ENCODE peak calls at places on chromosomes 3 and 15, in six cellular contexts. Z is colonic mucosa, V is lung, B is bronchial epithelial cell, R is mammary epithelial cell, P is psoas muscle. T is an unnamed sample. For H3K36me3, the result is how much of the 10 kb centered on the place peaks cover.

GRCh38 chr3:54891540-54891897 is 36.3 kb downstream of the LRTM1 start:
- DNase-seq in V (peak), Z (peak), P (peak), B (peak), R (peak), T (peak)

GRCh38 chr3:177711637-177712036 is 514.4 kb upstream of the TBL1XR1 start:
- DNase-seq in P (no peak), V (no peak), Z (no peak), R (no peak), B (no peak), T (no peak)

GRCh38 chr15:38996111-38996541 is 431.5 kb upstream of the RASGRP1 start:
- DNase-seq in V (no peak), R (peak), Z (no peak), B (peak), P (no peak), T (peak)

GRCh38 chr3:58072046-58072445 is 63.8 kb downstream of the FLNB start:
- DNase-seq in B (peak), Z (no peak), V (no peak), R (no peak), P (no peak), T (no peak)

GRCh38 chr3:37569991-37570390 is 291.7 kb upstream of the CTDSPL start:
- DNase-seq in R (no peak), Z (no peak), B (no peak), V (no peak), P (no peak), T (no peak)

GRCh38 chr3:156463123-156463522 is 91.8 kb downstream of the SSR3 start:
- DNase-seq in V (no peak), R (no peak), P (no peak), Z (no peak), B (no peak), T (no peak)

GRCh38 chr3:101926594-101927105 is 77.3 kb downstream of the NFKBIZ start:
- DNase-seq in R (peak), B (peak), Z (no peak), P (no peak), V (no peak), T (no peak)

GRCh38 chr3:173257797-173258196 is 116.8 kb upstream of the SPATA16 start:
- DNase-seq in R (peak), P (no peak), V (no peak), Z (no peak), B (peak), T (no peak)

GRCh38 chr15:57213783-57214366 is 162.4 kb upstream of the CGNL1 start:
- DNase-seq in B (peak), P (no peak), V (no peak), Z (no peak), R (peak), T (no peak)

GRCh38 chr3:169658311-169658931 is 5.1 kb downstream of the MECOM start:
- DNase-seq in Z (no peak), P (no peak), B (peak), V (peak), R (no peak), T (no peak)

GRCh38 chr3:185502987-185503386 is 4.2 kb upstream of the TMEM41A start:
- DNase-seq in Z (no peak), V (no peak), R (no peak), B (no peak), P (no peak), T (no peak)
- TF ChIP-seq CTCF in Z (no peak), V (no peak), R (no peak), B (no peak), P (no peak), T (no peak)

GRCh38 chr3:180898572-180898971 is 13.9 kb upstream of the FXR1 start:
- DNase-seq in P (no peak), R (no peak), V (no peak), Z (no peak), B (no peak), T (no peak)
- H3K36me3 ChIP-seq in P (under half), R (under half), V (under half), Z (under half), B (under half), T (under half)

DNA sequence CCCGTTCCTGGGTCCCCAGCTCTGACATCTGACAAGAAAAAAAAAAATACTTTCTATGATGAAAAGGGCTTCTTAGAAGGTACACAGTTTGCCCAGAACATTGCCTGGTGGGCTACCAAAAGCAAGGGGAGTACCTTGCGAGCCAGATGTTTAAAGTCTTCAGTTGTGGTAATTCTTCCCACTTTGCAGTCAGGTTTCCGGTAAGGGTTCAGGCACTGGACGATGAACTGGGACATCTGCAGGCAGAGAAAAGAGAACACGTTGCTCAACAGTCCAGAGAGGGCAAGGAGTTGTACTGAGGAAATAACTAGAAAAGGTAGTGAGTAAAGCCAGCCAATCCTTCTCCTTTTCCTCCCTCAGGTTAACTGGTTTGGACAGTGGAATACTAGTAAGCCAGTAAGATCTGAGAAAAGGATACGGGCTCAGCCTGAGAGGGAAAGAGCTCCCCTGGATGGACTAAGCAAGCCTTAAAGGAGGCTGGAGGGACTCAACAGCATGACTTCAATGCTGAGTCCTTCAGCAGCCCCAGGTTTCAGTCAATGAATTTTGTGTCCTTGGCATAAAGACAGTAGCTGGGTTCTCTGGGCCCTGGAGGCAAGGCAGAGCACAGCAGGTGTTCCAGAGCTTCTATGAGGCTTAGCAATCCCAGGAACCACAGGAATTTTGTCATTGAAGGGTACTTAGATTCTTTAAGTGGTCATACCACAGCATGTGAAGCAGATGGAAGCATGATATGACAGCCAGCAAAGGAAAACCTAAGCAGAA is 38.2 kb downstream of the NBEAL2 start:
- DNase-seq in P (no peak), B (no peak), V (no peak), Z (no peak), R (no peak), T (no peak)
- TF ChIP-seq CTCF in P (no peak), B (no peak), V (no peak), Z (no peak), R (no peak), T (no peak)

GRCh38 chr3:79040701-79041100 is 727.1 kb downstream of the ROBO1 start:
- DNase-seq in Z (no peak), P (no peak), V (no peak), R (peak), B (peak), T (peak)
- H3K36me3 ChIP-seq in Z (under half), P (under half), V (under half), R (under half), B (under half), T (under half)

GRCh38 chr3:190222916-190223315 is 99.3 kb downstream of the CLDN1 start:
- DNase-seq in B (no peak), P (no peak), V (no peak), Z (no peak), R (no peak), T (no peak)

GRCh38 chr3:190222360-190222759 is 99.9 kb downstream of the CLDN1 start:
- DNase-seq in Z (no peak), R (no peak), V (no peak), B (no peak), P (no peak), T (no peak)

GRCh38 chr3:190224466-190225185 is 97.6 kb downstream of the CLDN1 start:
- DNase-seq in B (no peak), R (no peak), V (no peak), P (no peak), Z (no peak), T (no peak)

GRCh38 chr3:190227064-190227463 is 95.2 kb downstream of the CLDN1 start:
- DNase-seq in R (no peak), Z (no peak), V (no peak), B (no peak), P (no peak), T (no peak)

GRCh38 chr3:190225186-190225692 is 97.0 kb downstream of the CLDN1 start:
- DNase-seq in V (no peak), P (no peak), B (peak), Z (no peak), R (peak), T (peak)
- TF ChIP-seq CTCF in V (peak), P (peak), B (peak), Z (peak), R (peak), T (peak)

GRCh38 chr3:98811048-98811447 is 47.9 kb downstream of the ST3GAL6 start:
- DNase-seq in P (no peak), V (no peak), B (no peak), R (no peak), Z (no peak), T (no peak)

GRCh38 chr3:98809561-98809960 is 46.4 kb downstream of the ST3GAL6 start:
- DNase-seq in P (no peak), V (no peak), B (no peak), Z (no peak), R (no peak), T (no peak)

GRCh38 chr3:98817546-98817945 is 54.4 kb downstream of the ST3GAL6 start:
- DNase-seq in R (no peak), Z (no peak), V (no peak), P (no peak), B (peak), T (no peak)

GRCh38 chr3:98812851-98813374 is 49.8 kb downstream of the ST3GAL6 start:
- DNase-seq in B (peak), R (no peak), V (peak), Z (no peak), P (no peak), T (no peak)

DNA sequence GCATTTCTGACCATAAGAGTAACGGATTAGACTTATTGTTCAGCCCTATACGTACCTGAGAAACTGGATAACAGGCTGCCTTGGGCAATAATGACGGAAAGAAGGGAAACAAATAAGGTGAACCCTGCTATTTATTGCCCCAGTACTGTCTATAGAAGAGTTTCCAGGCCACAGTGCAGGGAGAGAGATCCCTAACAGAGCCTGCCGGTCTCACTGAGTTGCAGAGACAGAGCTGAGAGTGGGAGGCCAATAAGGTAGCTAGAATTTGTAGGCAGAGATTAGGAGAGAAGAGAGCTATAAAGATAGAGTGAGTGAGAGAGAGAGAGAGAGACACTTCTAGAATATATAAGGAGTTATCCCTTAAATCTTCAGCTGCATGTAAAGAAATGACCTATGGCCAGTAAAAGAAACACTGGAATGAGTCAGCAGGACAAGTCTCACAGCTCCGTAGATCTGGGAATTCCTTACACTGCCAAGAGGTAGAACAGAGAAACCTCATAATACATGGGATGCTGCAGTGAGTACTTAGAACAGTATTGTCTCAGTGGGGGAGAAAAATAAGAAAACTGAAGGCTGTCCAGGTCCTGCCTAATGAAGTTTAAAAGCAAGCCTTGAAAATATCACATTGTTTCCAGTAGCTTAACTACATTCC is 51.8 kb downstream of the ST3GAL6 start:
- DNase-seq in R (peak), P (no peak), B (peak), V (no peak), Z (no peak), T (no peak)
- H3K36me3 ChIP-seq in R (half or more), P (under half), B (under half), V (under half), Z (under half), T (under half)

GRCh38 chr3:106825962-106826605 is 551.2 kb upstream of the CCDC54 start:
- DNase-seq in V (no peak), P (no peak), B (peak), R (peak), Z (no peak), T (peak)

GRCh38 chr3:106826861-106827311 is 550.4 kb upstream of the CCDC54 start:
- DNase-seq in R (no peak), P (no peak), V (no peak), B (no peak), Z (no peak), T (no peak)

GRCh38 chr3:106822204-106822603 is 555.0 kb upstream of the CCDC54 start:
- DNase-seq in B (no peak), P (no peak), R (no peak), V (no peak), Z (no peak), T (no peak)

GRCh38 chr3:106823706-106824105 is 553.5 kb upstream of the CCDC54 start:
- DNase-seq in R (no peak), P (no peak), V (no peak), Z (no peak), B (no peak), T (no peak)

DNA sequence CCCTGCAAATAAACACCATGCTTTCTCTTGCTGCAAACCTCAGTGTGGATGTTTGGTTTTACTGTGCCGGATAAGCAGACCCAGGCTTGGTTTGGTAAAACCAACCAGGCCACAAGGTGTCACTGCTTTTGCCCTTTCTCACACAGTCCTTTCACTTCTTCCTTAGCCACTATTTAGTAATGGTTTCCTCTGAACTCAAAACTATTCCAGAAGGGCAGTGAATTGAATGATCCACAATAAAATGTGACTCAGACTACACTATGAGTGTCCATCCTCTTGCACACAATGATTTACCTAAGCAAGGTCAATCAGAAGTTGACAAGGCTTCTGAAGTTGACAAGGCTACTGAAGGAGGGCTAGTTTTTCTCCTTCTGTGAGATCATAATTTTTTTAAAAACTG is 552.4 kb upstream of the CCDC54 start:
- DNase-seq in R (peak), B (peak), V (no peak), Z (no peak), P (no peak), T (no peak)
- TF ChIP-seq CTCF in R (no peak), B (peak), V (no peak), Z (no peak), P (peak), T (peak)

DNA sequence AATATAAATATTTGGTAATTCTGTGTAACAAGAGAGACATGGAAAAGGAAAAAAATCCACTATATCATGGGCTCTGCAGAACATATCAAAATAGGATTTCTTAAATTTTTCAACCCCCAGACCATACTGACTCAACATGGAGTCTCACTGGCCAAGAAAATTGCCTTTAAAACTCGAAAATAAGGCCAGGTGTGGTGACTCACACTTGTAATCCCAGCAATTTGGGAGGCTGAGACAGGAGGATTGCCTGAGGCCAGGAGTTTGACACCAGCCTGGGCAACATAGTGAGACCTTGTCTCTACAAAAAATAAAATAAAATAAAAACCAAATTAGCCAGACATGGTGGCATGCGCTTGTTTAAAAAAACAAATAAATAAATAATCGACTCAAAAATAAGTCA is 294.4 kb upstream of the TPRG1 start:
- DNase-seq in Z (no peak), P (no peak), R (no peak), V (no peak), B (no peak), T (no peak)
- H3K36me3 ChIP-seq in Z (under half), P (under half), R (under half), V (under half), B (under half), T (under half)

DNA sequence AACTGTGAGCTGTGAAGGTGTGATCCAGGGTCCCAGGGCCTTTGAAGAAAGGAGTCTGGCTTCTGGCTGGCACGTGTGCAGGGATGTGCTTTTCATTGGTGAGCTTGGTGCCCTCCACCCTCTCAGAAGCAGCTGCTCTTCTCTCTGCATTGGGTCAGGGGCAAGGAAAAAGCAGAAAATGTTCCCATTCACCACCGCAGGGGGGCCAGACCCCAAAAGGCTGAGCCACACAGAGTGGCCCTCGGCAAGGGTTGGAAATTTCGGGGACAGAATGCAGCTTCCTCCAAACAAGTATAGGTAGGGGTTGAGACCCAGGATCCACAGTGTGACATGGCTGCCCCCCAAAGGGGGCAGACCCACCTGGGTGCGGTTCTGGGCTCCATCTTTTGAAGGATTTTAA is 2.5 kb downstream of the CSK start:
- DNase-seq in B (no peak), P (no peak), R (no peak), V (no peak), Z (peak), T (no peak)
- TF ChIP-seq CTCF in B (no peak), P (no peak), R (no peak), V (no peak), Z (no peak), T (no peak)

GRCh38 chr3:113255100-113255853 is 43.9 kb downstream of the BOC start:
- DNase-seq in B (no peak), V (no peak), Z (no peak), R (no peak), P (no peak), T (no peak)
- H3K36me3 ChIP-seq in B (under half), V (under half), Z (under half), R (under half), P (under half), T (under half)

T was measured in BJ.